ENCODE peak calls at places on chromosomes 3 and 15, in five cellular contexts. W is HepG2, N is H1, G is GM12878, T is SK-N-SH. Q is an unnamed sample.

GRCh38 chr3:183884437-183885296 is at the start of gene PARL:
- DNase-seq in N (peak), W (peak), T (peak), G (peak), Q (peak)

GRCh38 chr3:188052229-188052965 is 101.6 kb upstream of the LPP start:
- DNase-seq in T (no peak), N (peak), W (peak), G (no peak), Q (no peak)

GRCh38 chr15:85651551-85651950 is 143.2 kb downstream of the KLHL25 start:
- DNase-seq in W (no peak), N (no peak), G (no peak), T (no peak), Q (no peak)

GRCh38 chr3:156716105-156716862 is 41.9 kb downstream of the TIPARP start:
- DNase-seq in W (no peak), T (no peak), G (no peak), N (no peak), Q (no peak)

GRCh38 chr3:17140670-17141505 is 256.1 kb downstream of the PLCL2 start:
- DNase-seq in G (no peak), T (no peak), N (no peak), W (no peak), Q (no peak)

GRCh38 chr3:94543161-94543560 is 480.3 kb downstream of the NSUN3 start:
- DNase-seq in N (no peak), W (no peak), G (no peak), T (no peak), Q (no peak)

GRCh38 chr3:27458929-27459328 is 25.3 kb downstream of the SLC4A7 start:
- DNase-seq in N (no peak), T (no peak), W (no peak), G (no peak), Q (no peak)

GRCh38 chr3:76585794-76586392 is 454.0 kb upstream of the ROBO2 start:
- DNase-seq in N (no peak), G (no peak), W (peak), T (peak), Q (no peak)

GRCh38 chr3:112770026-112770626 is 76.5 kb downstream of the CD200R1L start:
- DNase-seq in W (no peak), T (no peak), G (no peak), N (peak), Q (no peak)

GRCh38 chr3:12974316-12974715 is 98.9 kb downstream of the IQSEC1 start:
- DNase-seq in N (no peak), T (no peak), G (no peak), W (no peak), Q (no peak)

GRCh38 chr15:57159767-57160166 is 216.5 kb upstream of the CGNL1 start:
- DNase-seq in T (no peak), N (no peak), W (no peak), G (no peak), Q (no peak)

GRCh38 chr15:57156210-57156887 is 220.0 kb upstream of the CGNL1 start:
- DNase-seq in G (no peak), T (peak), N (no peak), W (no peak), Q (no peak)

GRCh38 chr15:57158997-57159668 is 217.2 kb upstream of the CGNL1 start:
- DNase-seq in W (no peak), T (no peak), G (no peak), N (no peak), Q (no peak)

GRCh38 chr15:57160823-57161560 is 215.3 kb upstream of the CGNL1 start:
- DNase-seq in T (no peak), W (no peak), G (no peak), N (no peak), Q (no peak)

GRCh38 chr15:57158589-57158988 is 217.7 kb upstream of the CGNL1 start:
- DNase-seq in T (peak), G (no peak), W (no peak), N (no peak), Q (no peak)
- TF ChIP-seq TAF1 in T (no peak), G (no peak), W (no peak), N (no peak), Q (no peak)

DNA sequence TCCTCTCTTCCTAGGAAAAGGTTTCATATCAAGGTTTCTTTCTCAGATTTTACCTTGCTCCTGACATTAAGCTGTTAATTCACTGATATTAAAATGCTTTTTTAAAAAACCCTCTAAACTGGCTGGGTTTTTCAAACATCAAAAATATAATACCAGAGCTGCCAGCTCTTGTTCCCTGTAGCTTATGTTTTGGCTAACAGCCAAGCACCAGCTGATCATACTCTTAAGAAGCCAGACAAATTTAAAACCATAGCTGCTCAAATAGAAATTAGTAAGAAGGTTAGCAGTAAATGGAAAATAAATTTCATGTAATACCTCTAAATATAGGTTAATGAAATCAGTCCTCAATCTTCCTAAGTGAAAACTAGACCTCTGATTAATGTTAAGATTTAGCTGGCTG is 657.6 kb downstream of the GRM7 start:
- DNase-seq in T (peak), W (no peak), G (no peak), N (no peak), Q (no peak)
- TF ChIP-seq TAF1 in T (no peak), W (no peak), G (no peak), N (no peak), Q (no peak)

DNA sequence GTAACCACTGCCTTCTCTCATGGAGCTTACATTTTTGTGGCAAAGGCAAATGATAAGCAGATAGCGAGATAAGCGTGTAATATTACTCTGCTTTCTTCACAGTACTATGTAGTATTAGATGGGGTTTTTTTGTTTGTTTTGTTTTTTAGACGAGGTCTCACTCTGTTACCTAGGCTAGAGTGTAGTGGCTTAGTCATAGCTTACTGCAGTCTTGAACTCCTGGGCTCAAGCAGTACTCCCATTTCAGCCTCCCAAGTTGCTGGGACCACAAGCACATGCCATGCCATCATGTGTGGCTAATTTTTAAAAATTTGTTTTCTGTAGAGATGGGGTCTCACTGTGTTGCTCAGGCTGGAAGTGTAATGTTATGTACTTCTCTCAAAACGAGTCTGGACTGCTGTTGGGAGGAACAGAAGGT is 22.9 kb downstream of the MBNL1 start:
- DNase-seq in T (no peak), G (no peak), N (no peak), W (no peak), Q (no peak)
- TF ChIP-seq TAF1 in T (no peak), G (no peak), N (no peak), W (no peak), Q (no peak)

DNA sequence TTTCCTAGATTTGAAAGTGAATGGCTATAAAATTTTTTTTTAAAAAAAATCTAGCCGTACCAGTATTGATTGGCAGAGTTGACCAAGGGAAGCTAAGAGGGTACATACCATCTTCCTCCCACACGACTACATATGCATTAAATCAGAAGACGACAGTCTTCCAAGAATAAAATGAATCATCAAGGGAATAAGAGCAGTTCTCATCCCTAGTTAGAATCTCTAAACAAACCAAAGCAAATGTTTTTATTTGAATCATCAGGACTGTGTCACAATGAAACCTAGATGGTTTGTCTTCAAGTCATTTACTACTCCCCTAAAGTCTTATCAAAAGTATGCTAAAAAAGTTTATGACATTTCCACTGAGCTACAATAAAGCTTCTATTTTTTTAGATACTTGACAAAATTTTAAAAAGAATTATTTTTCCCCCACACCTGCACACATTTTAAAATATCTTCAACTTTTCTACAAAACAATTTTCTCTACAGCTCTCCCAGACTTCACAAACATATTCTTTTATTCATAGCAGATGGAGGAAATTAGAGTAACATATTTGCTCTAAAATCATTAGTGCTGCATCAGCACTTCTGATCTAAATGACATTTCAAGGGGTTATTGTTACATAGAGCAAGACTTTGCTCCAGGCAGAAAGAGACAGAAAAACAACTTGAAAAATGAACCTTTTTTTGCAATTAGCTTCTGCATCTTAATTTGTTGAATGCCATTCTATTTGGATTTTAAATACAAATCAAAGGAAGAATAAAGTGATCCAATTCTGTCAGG is 547.1 kb downstream of the FHIT start:
- DNase-seq in W (no peak), T (no peak), N (no peak), G (no peak), Q (no peak)
- TF ChIP-seq TAF1 in W (no peak), T (no peak), N (no peak), G (no peak), Q (no peak)

GRCh38 chr3:141306922-141307321 is 61.4 kb upstream of the ZBTB38 start:
- DNase-seq in N (no peak), G (no peak), T (no peak), W (no peak), Q (no peak)
- TF ChIP-seq TAF1 in N (no peak), G (no peak), T (no peak), W (no peak), Q (no peak)

DNA sequence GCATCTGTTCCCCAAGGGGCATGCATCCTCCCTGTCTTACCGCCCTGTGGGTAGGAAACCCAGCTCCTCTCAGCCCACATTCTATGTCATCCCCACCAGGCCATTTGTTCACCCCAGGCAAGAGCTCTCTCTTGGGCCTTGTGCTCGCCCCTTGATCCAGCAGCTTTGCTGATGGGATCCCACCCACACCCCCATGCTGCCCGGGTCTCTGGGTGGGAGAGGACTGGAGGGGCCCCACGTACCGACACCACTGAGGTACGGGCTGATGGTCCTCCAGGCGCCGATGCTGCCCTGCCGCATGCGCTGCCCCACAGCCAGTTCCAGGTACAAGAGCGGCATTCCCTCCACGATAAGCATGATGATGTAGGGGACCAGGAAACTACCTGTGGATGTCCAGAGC is 14.5 kb downstream of the SLC6A20 start:
- DNase-seq in G (no peak), N (no peak), T (no peak), W (no peak), Q (no peak)
- TF ChIP-seq TAF1 in G (no peak), N (no peak), T (no peak), W (no peak), Q (no peak)

GRCh38 chr3:176106380-176106779 is 1090.9 kb downstream of the TBL1XR1 start:
- DNase-seq in N (no peak), W (no peak), T (no peak), G (no peak), Q (no peak)
- TF ChIP-seq TAF1 in N (no peak), W (no peak), T (no peak), G (no peak), Q (no peak)

GRCh38 chr3:55331524-55331923 is 155.6 kb downstream of the WNT5A start:
- DNase-seq in T (no peak), N (no peak), W (no peak), G (no peak), Q (no peak)

GRCh38 chr3:55332191-55332590 is 154.9 kb downstream of the WNT5A start:
- DNase-seq in W (no peak), G (no peak), N (no peak), T (no peak), Q (no peak)

GRCh38 chr3:55330756-55331155 is 156.3 kb downstream of the WNT5A start:
- DNase-seq in N (no peak), G (no peak), T (no peak), W (no peak), Q (no peak)

GRCh38 chr3:55329849-55330248 is 157.3 kb downstream of the WNT5A start:
- DNase-seq in W (no peak), T (no peak), G (no peak), N (no peak), Q (no peak)

GRCh38 chr3:55330355-55330754 is 156.8 kb downstream of the WNT5A start:
- DNase-seq in T (no peak), N (no peak), G (no peak), W (no peak), Q (no peak)
- TF ChIP-seq TAF1 in T (no peak), N (no peak), G (no peak), W (no peak), Q (no peak)

DNA sequence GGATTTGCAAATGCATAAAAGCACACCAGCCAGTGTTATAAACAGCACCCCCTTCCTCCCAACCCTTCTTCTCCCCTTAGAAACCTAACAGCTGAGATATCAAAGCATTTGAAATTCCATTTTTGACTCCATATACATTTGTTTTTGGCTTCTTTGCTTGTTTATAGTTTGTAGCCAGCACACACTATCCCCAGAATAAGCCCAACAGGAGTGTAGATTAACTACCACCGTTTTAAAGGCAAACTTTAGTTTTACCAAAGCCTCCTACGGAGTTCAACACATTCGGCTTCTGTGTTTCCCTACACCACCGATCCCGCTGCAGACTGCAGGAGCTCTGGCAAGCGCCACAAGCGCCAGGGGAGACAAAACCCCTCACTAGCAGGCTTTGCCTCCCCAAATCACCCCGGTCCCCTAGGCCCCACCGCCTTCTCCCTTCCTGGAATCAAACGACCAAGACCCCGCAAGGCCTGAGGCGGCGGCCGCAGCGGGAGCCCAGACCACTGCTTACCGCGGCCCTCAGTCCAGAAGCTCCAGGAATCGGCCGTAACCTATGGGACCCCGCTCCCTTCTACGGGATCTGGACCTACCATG is 391 bp downstream of the COPB2 start:
- DNase-seq in N (no peak), W (no peak), T (peak), G (no peak), Q (no peak)
- TF ChIP-seq TAF1 in N (no peak), W (no peak), T (no peak), G (no peak), Q (no peak)

DNA sequence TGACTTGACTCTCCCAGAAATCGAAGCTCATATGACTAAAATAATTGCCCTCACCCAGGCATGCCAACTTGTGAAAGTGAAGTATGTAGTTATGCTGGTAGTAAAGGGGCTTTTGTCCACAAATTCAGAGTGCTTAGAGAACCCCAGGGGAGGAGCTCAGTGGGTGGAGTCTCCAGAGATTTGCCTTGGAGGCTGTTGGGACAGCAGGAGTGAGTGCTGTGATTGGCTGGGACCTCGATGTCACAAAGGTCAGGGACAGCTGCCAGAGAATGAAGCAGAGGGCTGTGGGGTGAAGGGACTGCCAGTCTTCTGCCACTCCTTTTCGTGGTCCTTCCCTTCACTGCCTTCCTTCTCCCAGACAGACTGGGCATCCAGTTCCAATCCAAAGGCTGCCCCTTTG is 49.8 kb downstream of the ZNF445 start:
- DNase-seq in W (peak), T (no peak), G (no peak), N (no peak), Q (no peak)
- TF ChIP-seq TAF1 in W (no peak), T (no peak), G (no peak), N (no peak), Q (no peak)

Q was measured in GM12892.